ENCODE peak calls at places on chromosomes 2 and 18, in seven cellular contexts. One of them, this sample, is unnamed.

GRCh38 chr2:67436221-67436620 is 39.1 kb downstream of the ETAA1 start:
- DNase-seq in B cell: no peak
- DNase-seq in CD8-positive, alpha-beta memory T cell: no peak
- DNase-seq in NCI-H1105: no peak
- DNase-seq in dorsolateral prefrontal cortex: no peak
- DNase-seq in activated T-cell treated with anti-CD3 and anti-CD28 coated beads for 1 hour: no peak
- DNase-seq in activated CD4-positive, CD25-positive, alpha-beta regulatory T cell treated with anti-CD3 and anti-CD28 coated beads, Interleukin-2, amount 50 U/mL, for 16 hours: no peak
- DNase-seq in this sample: peak; percentile 88

GRCh38 chr2:16207151-16207550 is 266.8 kb downstream of the MYCN start:
- DNase-seq in dorsolateral prefrontal cortex: no peak
- DNase-seq in CD8-positive, alpha-beta memory T cell: no peak
- DNase-seq in activated CD4-positive, CD25-positive, alpha-beta regulatory T cell treated with anti-CD3 and anti-CD28 coated beads, Interleukin-2, amount 50 U/mL, for 16 hours: no peak
- DNase-seq in B cell: no peak
- DNase-seq in NCI-H1105: no peak
- DNase-seq in activated T-cell treated with anti-CD3 and anti-CD28 coated beads for 1 hour: no peak
- DNase-seq in this sample: no peak

GRCh38 chr2:218893349-218894167 is 12.9 kb downstream of the WNT10A start:
- DNase-seq in activated CD4-positive, CD25-positive, alpha-beta regulatory T cell treated with anti-CD3 and anti-CD28 coated beads, Interleukin-2, amount 50 U/mL, for 16 hours: no peak
- DNase-seq in activated T-cell treated with anti-CD3 and anti-CD28 coated beads for 1 hour: no peak
- DNase-seq in NCI-H1105: no peak
- DNase-seq in B cell: no peak
- DNase-seq in CD8-positive, alpha-beta memory T cell: no peak
- DNase-seq in dorsolateral prefrontal cortex: no peak
- DNase-seq in this sample: no peak

GRCh38 chr2:215328066-215328465 is 16.2 kb downstream of the ATIC start:
- DNase-seq in B cell: no peak
- DNase-seq in CD8-positive, alpha-beta memory T cell: no peak
- DNase-seq in dorsolateral prefrontal cortex: no peak
- DNase-seq in activated T-cell treated with anti-CD3 and anti-CD28 coated beads for 1 hour: no peak
- DNase-seq in NCI-H1105: no peak
- DNase-seq in activated CD4-positive, CD25-positive, alpha-beta regulatory T cell treated with anti-CD3 and anti-CD28 coated beads, Interleukin-2, amount 50 U/mL, for 16 hours: no peak
- DNase-seq in this sample: no peak

GRCh38 chr2:62114564-62114963 is 81.4 kb upstream of the B3GNT2 start:
- DNase-seq in NCI-H1105: no peak
- DNase-seq in activated CD4-positive, CD25-positive, alpha-beta regulatory T cell treated with anti-CD3 and anti-CD28 coated beads, Interleukin-2, amount 50 U/mL, for 16 hours: no peak
- DNase-seq in activated T-cell treated with anti-CD3 and anti-CD28 coated beads for 1 hour: no peak
- DNase-seq in B cell: no peak
- DNase-seq in CD8-positive, alpha-beta memory T cell: no peak
- DNase-seq in dorsolateral prefrontal cortex: no peak
- DNase-seq in this sample: no peak

GRCh38 chr2:144519934-144520717 is at the start of gene ZEB2:
- DNase-seq in dorsolateral prefrontal cortex: peak; percentile 75
- DNase-seq in activated CD4-positive, CD25-positive, alpha-beta regulatory T cell treated with anti-CD3 and anti-CD28 coated beads, Interleukin-2, amount 50 U/mL, for 16 hours: no peak
- DNase-seq in CD8-positive, alpha-beta memory T cell: peak; percentile 65
- DNase-seq in activated T-cell treated with anti-CD3 and anti-CD28 coated beads for 1 hour: no peak
- DNase-seq in NCI-H1105: no peak
- DNase-seq in B cell: peak; percentile 69
- DNase-seq in this sample: no peak

GRCh38 chr2:112821142-112821541 is 15.4 kb downstream of the IL1B start:
- DNase-seq in B cell: no peak
- DNase-seq in NCI-H1105: no peak
- DNase-seq in activated T-cell treated with anti-CD3 and anti-CD28 coated beads for 1 hour: no peak
- DNase-seq in dorsolateral prefrontal cortex: no peak
- DNase-seq in CD8-positive, alpha-beta memory T cell: no peak
- DNase-seq in activated CD4-positive, CD25-positive, alpha-beta regulatory T cell treated with anti-CD3 and anti-CD28 coated beads, Interleukin-2, amount 50 U/mL, for 16 hours: no peak
- DNase-seq in this sample: no peak

GRCh38 chr2:127615511-127616166 is 30.3 kb upstream of the GPR17 start:
- DNase-seq in activated CD4-positive, CD25-positive, alpha-beta regulatory T cell treated with anti-CD3 and anti-CD28 coated beads, Interleukin-2, amount 50 U/mL, for 16 hours: no peak
- DNase-seq in CD8-positive, alpha-beta memory T cell: no peak
- DNase-seq in B cell: peak; percentile 40
- DNase-seq in NCI-H1105: no peak
- DNase-seq in dorsolateral prefrontal cortex: no peak
- DNase-seq in activated T-cell treated with anti-CD3 and anti-CD28 coated beads for 1 hour: no peak
- DNase-seq in this sample: no peak

GRCh38 chr2:236656721-236657120 is 87.1 kb downstream of the ACKR3 start:
- DNase-seq in dorsolateral prefrontal cortex: no peak
- DNase-seq in CD8-positive, alpha-beta memory T cell: no peak
- DNase-seq in activated CD4-positive, CD25-positive, alpha-beta regulatory T cell treated with anti-CD3 and anti-CD28 coated beads, Interleukin-2, amount 50 U/mL, for 16 hours: no peak
- DNase-seq in NCI-H1105: no peak
- DNase-seq in B cell: no peak
- DNase-seq in activated T-cell treated with anti-CD3 and anti-CD28 coated beads for 1 hour: no peak
- DNase-seq in this sample: no peak

GRCh38 chr2:169452080-169452479 is 27.2 kb upstream of the BBS5 start:
- DNase-seq in activated CD4-positive, CD25-positive, alpha-beta regulatory T cell treated with anti-CD3 and anti-CD28 coated beads, Interleukin-2, amount 50 U/mL, for 16 hours: no peak
- DNase-seq in CD8-positive, alpha-beta memory T cell: no peak
- DNase-seq in dorsolateral prefrontal cortex: no peak
- DNase-seq in B cell: no peak
- DNase-seq in NCI-H1105: peak; percentile 35
- DNase-seq in activated T-cell treated with anti-CD3 and anti-CD28 coated beads for 1 hour: no peak
- DNase-seq in this sample: no peak

GRCh38 chr2:101619191-101619591 is 78.3 kb upstream of the MAP4K4 start:
- DNase-seq in NCI-H1105: no peak
- DNase-seq in CD8-positive, alpha-beta memory T cell: no peak
- DNase-seq in B cell: no peak
- DNase-seq in activated T-cell treated with anti-CD3 and anti-CD28 coated beads for 1 hour: no peak
- DNase-seq in dorsolateral prefrontal cortex: no peak
- DNase-seq in activated CD4-positive, CD25-positive, alpha-beta regulatory T cell treated with anti-CD3 and anti-CD28 coated beads, Interleukin-2, amount 50 U/mL, for 16 hours: no peak
- DNase-seq in this sample: no peak

GRCh38 chr2:121694398-121695178 is 42.1 kb downstream of the NIFK start:
- DNase-seq in B cell: no peak
- DNase-seq in activated T-cell treated with anti-CD3 and anti-CD28 coated beads for 1 hour: no peak
- DNase-seq in NCI-H1105: no peak
- DNase-seq in CD8-positive, alpha-beta memory T cell: no peak
- DNase-seq in activated CD4-positive, CD25-positive, alpha-beta regulatory T cell treated with anti-CD3 and anti-CD28 coated beads, Interleukin-2, amount 50 U/mL, for 16 hours: no peak
- DNase-seq in dorsolateral prefrontal cortex: no peak
- DNase-seq in this sample: no peak

GRCh38 chr2:144419218-144419617 is 100.7 kb downstream of the ZEB2 start:
- DNase-seq in NCI-H1105: no peak
- DNase-seq in activated T-cell treated with anti-CD3 and anti-CD28 coated beads for 1 hour: no peak
- DNase-seq in B cell: no peak
- DNase-seq in CD8-positive, alpha-beta memory T cell: no peak
- DNase-seq in dorsolateral prefrontal cortex: no peak
- DNase-seq in activated CD4-positive, CD25-positive, alpha-beta regulatory T cell treated with anti-CD3 and anti-CD28 coated beads, Interleukin-2, amount 50 U/mL, for 16 hours: no peak
- DNase-seq in this sample: no peak

GRCh38 chr2:200515155-200515554 is 5.3 kb upstream of the KCTD18 start:
- DNase-seq in NCI-H1105: no peak
- DNase-seq in activated CD4-positive, CD25-positive, alpha-beta regulatory T cell treated with anti-CD3 and anti-CD28 coated beads, Interleukin-2, amount 50 U/mL, for 16 hours: no peak
- DNase-seq in CD8-positive, alpha-beta memory T cell: no peak
- DNase-seq in activated T-cell treated with anti-CD3 and anti-CD28 coated beads for 1 hour: no peak
- DNase-seq in B cell: no peak
- DNase-seq in dorsolateral prefrontal cortex: no peak
- DNase-seq in this sample: no peak

GRCh38 chr2:107412981-107413380 is 413.7 kb upstream of the RGPD4 start:
- DNase-seq in CD8-positive, alpha-beta memory T cell: no peak
- DNase-seq in NCI-H1105: no peak
- DNase-seq in activated CD4-positive, CD25-positive, alpha-beta regulatory T cell treated with anti-CD3 and anti-CD28 coated beads, Interleukin-2, amount 50 U/mL, for 16 hours: no peak
- DNase-seq in activated T-cell treated with anti-CD3 and anti-CD28 coated beads for 1 hour: no peak
- DNase-seq in dorsolateral prefrontal cortex: no peak
- DNase-seq in B cell: no peak
- DNase-seq in this sample: no peak

GRCh38 chr2:164671664-164672396 is 50.5 kb upstream of the GRB14 start:
- DNase-seq in activated T-cell treated with anti-CD3 and anti-CD28 coated beads for 1 hour: no peak
- DNase-seq in dorsolateral prefrontal cortex: no peak
- DNase-seq in CD8-positive, alpha-beta memory T cell: no peak
- DNase-seq in NCI-H1105: no peak
- DNase-seq in B cell: no peak
- DNase-seq in activated CD4-positive, CD25-positive, alpha-beta regulatory T cell treated with anti-CD3 and anti-CD28 coated beads, Interleukin-2, amount 50 U/mL, for 16 hours: no peak
- DNase-seq in this sample: no peak

GRCh38 chr2:53021285-53021684 is 746.3 kb upstream of the CHAC2 start:
- DNase-seq in NCI-H1105: no peak
- DNase-seq in activated T-cell treated with anti-CD3 and anti-CD28 coated beads for 1 hour: no peak
- DNase-seq in CD8-positive, alpha-beta memory T cell: no peak
- DNase-seq in activated CD4-positive, CD25-positive, alpha-beta regulatory T cell treated with anti-CD3 and anti-CD28 coated beads, Interleukin-2, amount 50 U/mL, for 16 hours: no peak
- DNase-seq in B cell: no peak
- DNase-seq in dorsolateral prefrontal cortex: no peak
- DNase-seq in this sample: no peak

GRCh38 chr18:58174285-58174684 is 130.3 kb downstream of the NEDD4L start:
- DNase-seq in CD8-positive, alpha-beta memory T cell: no peak
- DNase-seq in dorsolateral prefrontal cortex: no peak
- DNase-seq in NCI-H1105: no peak
- DNase-seq in B cell: no peak
- DNase-seq in activated T-cell treated with anti-CD3 and anti-CD28 coated beads for 1 hour: no peak
- DNase-seq in activated CD4-positive, CD25-positive, alpha-beta regulatory T cell treated with anti-CD3 and anti-CD28 coated beads, Interleukin-2, amount 50 U/mL, for 16 hours: no peak
- DNase-seq in this sample: no peak

GRCh38 chr2:109455731-109456691 is 157.8 kb downstream of the SEPTIN10 start:
- DNase-seq in NCI-H1105: no peak
- DNase-seq in dorsolateral prefrontal cortex: peak; percentile 4
- DNase-seq in CD8-positive, alpha-beta memory T cell: no peak
- DNase-seq in activated T-cell treated with anti-CD3 and anti-CD28 coated beads for 1 hour: no peak
- DNase-seq in activated CD4-positive, CD25-positive, alpha-beta regulatory T cell treated with anti-CD3 and anti-CD28 coated beads, Interleukin-2, amount 50 U/mL, for 16 hours: no peak
- DNase-seq in B cell: no peak
- DNase-seq in this sample: no peak

GRCh38 chr18:23573948-23574431 is 12.3 kb downstream of the NPC1 start:
- DNase-seq in activated T-cell treated with anti-CD3 and anti-CD28 coated beads for 1 hour: no peak
- DNase-seq in NCI-H1105: no peak
- DNase-seq in B cell: no peak
- DNase-seq in activated CD4-positive, CD25-positive, alpha-beta regulatory T cell treated with anti-CD3 and anti-CD28 coated beads, Interleukin-2, amount 50 U/mL, for 16 hours: no peak
- DNase-seq in dorsolateral prefrontal cortex: no peak
- DNase-seq in CD8-positive, alpha-beta memory T cell: peak; percentile 53
- DNase-seq in this sample: no peak

GRCh38 chr2:96549967-96550786 is 13.6 kb downstream of the ARID5A start:
- DNase-seq in activated CD4-positive, CD25-positive, alpha-beta regulatory T cell treated with anti-CD3 and anti-CD28 coated beads, Interleukin-2, amount 50 U/mL, for 16 hours: no peak
- DNase-seq in dorsolateral prefrontal cortex: no peak
- DNase-seq in activated T-cell treated with anti-CD3 and anti-CD28 coated beads for 1 hour: no peak
- DNase-seq in B cell: no peak
- DNase-seq in NCI-H1105: no peak
- DNase-seq in CD8-positive, alpha-beta memory T cell: no peak
- DNase-seq in this sample: no peak

GRCh38 chr2:60707750-60708371 is 48.2 kb upstream of the PAPOLG start:
- DNase-seq in B cell: no peak
- DNase-seq in dorsolateral prefrontal cortex: no peak
- DNase-seq in NCI-H1105: peak; percentile 27
- DNase-seq in activated T-cell treated with anti-CD3 and anti-CD28 coated beads for 1 hour: no peak
- DNase-seq in activated CD4-positive, CD25-positive, alpha-beta regulatory T cell treated with anti-CD3 and anti-CD28 coated beads, Interleukin-2, amount 50 U/mL, for 16 hours: no peak
- DNase-seq in CD8-positive, alpha-beta memory T cell: peak; percentile 16
- DNase-seq in this sample: peak; percentile 3

GRCh38 chr2:217314021-217314460 is 454.2 kb upstream of the TNP1 start:
- DNase-seq in dorsolateral prefrontal cortex: no peak
- DNase-seq in activated CD4-positive, CD25-positive, alpha-beta regulatory T cell treated with anti-CD3 and anti-CD28 coated beads, Interleukin-2, amount 50 U/mL, for 16 hours: no peak
- DNase-seq in CD8-positive, alpha-beta memory T cell: no peak
- DNase-seq in activated T-cell treated with anti-CD3 and anti-CD28 coated beads for 1 hour: no peak
- DNase-seq in NCI-H1105: peak; percentile 81
- DNase-seq in B cell: no peak
- DNase-seq in this sample: peak; percentile 8

GRCh38 chr18:80229766-80230745 is 17.3 kb downstream of the PARD6G start:
- DNase-seq in NCI-H1105: no peak
- DNase-seq in activated CD4-positive, CD25-positive, alpha-beta regulatory T cell treated with anti-CD3 and anti-CD28 coated beads, Interleukin-2, amount 50 U/mL, for 16 hours: no peak
- DNase-seq in CD8-positive, alpha-beta memory T cell: no peak
- DNase-seq in dorsolateral prefrontal cortex: no peak
- DNase-seq in activated T-cell treated with anti-CD3 and anti-CD28 coated beads for 1 hour: no peak
- DNase-seq in B cell: no peak
- DNase-seq in this sample: no peak

GRCh38 chr18:78731423-78732032 is 248.1 kb upstream of the SALL3 start:
- DNase-seq in dorsolateral prefrontal cortex: no peak
- DNase-seq in NCI-H1105: no peak
- DNase-seq in B cell: no peak
- DNase-seq in CD8-positive, alpha-beta memory T cell: no peak
- DNase-seq in activated T-cell treated with anti-CD3 and anti-CD28 coated beads for 1 hour: no peak
- DNase-seq in activated CD4-positive, CD25-positive, alpha-beta regulatory T cell treated with anti-CD3 and anti-CD28 coated beads, Interleukin-2, amount 50 U/mL, for 16 hours: no peak
- DNase-seq in this sample: no peak

GRCh38 chr2:120134263-120134662 is 88.9 kb downstream of the TMEM185B start:
- DNase-seq in B cell: no peak
- DNase-seq in CD8-positive, alpha-beta memory T cell: no peak
- DNase-seq in dorsolateral prefrontal cortex: no peak
- DNase-seq in activated CD4-positive, CD25-positive, alpha-beta regulatory T cell treated with anti-CD3 and anti-CD28 coated beads, Interleukin-2, amount 50 U/mL, for 16 hours: no peak
- DNase-seq in NCI-H1105: no peak
- DNase-seq in activated T-cell treated with anti-CD3 and anti-CD28 coated beads for 1 hour: no peak
- DNase-seq in this sample: no peak

GRCh38 chr18:74284501-74285004 is 7.2 kb downstream of the CYB5A start:
- DNase-seq in NCI-H1105: peak; percentile 60
- DNase-seq in B cell: no peak
- DNase-seq in CD8-positive, alpha-beta memory T cell: no peak
- DNase-seq in dorsolateral prefrontal cortex: no peak
- DNase-seq in activated T-cell treated with anti-CD3 and anti-CD28 coated beads for 1 hour: no peak
- DNase-seq in activated CD4-positive, CD25-positive, alpha-beta regulatory T cell treated with anti-CD3 and anti-CD28 coated beads, Interleukin-2, amount 50 U/mL, for 16 hours: no peak
- DNase-seq in this sample: no peak

GRCh38 chr2:144943986-144944385 is 424.1 kb upstream of the ZEB2 start:
- DNase-seq in CD8-positive, alpha-beta memory T cell: no peak
- DNase-seq in activated CD4-positive, CD25-positive, alpha-beta regulatory T cell treated with anti-CD3 and anti-CD28 coated beads, Interleukin-2, amount 50 U/mL, for 16 hours: no peak
- DNase-seq in B cell: no peak
- DNase-seq in activated T-cell treated with anti-CD3 and anti-CD28 coated beads for 1 hour: no peak
- DNase-seq in dorsolateral prefrontal cortex: no peak
- DNase-seq in NCI-H1105: no peak
- DNase-seq in this sample: no peak

GRCh38 chr2:28982381-28982950 is 1.4 kb downstream of the TOGARAM2 start:
- DNase-seq in activated CD4-positive, CD25-positive, alpha-beta regulatory T cell treated with anti-CD3 and anti-CD28 coated beads, Interleukin-2, amount 50 U/mL, for 16 hours: no peak
- DNase-seq in B cell: no peak
- DNase-seq in dorsolateral prefrontal cortex: no peak
- DNase-seq in CD8-positive, alpha-beta memory T cell: no peak
- DNase-seq in NCI-H1105: no peak
- DNase-seq in activated T-cell treated with anti-CD3 and anti-CD28 coated beads for 1 hour: no peak
- DNase-seq in this sample: no peak